ENCODE peak calls at places on chromosomes 4 and X, in six cellular contexts. H is activated naive CD8-positive, alpha-beta T cell treated with anti-CD3 and anti-CD28 coated beads, Interleukin-2, amount 50 U/mL, for 16 hours; V is stimulated activated naive B cell treated with anti-CD40 and anti-IgM and Interleukin-4, amounts not matched to agents 10 μg/mL and 1 μg/mL and 100 μg/mL, for 72 hours; P is SJSA1; O is ELF-1; E is NK-92 treated with Interleukin-12 subunit alpha and Interleukin-12 subunit beta, amount 100 ng/mL, for 24 hours. Y is an unnamed sample.

GRCh38 chr4:813900-814299 is 12.0 kb downstream of the CPLX1 start:
- DNase-seq in H (no peak), V (no peak), P (no peak), O (no peak), E (no peak), Y (no peak)

GRCh38 chrX:53073115-53073581 is 9.0 kb upstream of the TSPYL2 start:
- DNase-seq in H (no peak), V (no peak), P (no peak), O (peak), E (no peak), Y (no peak)

GRCh38 chr4:128803783-128804182 is 5.7 kb upstream of the JADE1 start:
- DNase-seq in H (no peak), V (no peak), P (no peak), O (no peak), E (no peak), Y (peak)

GRCh38 chr4:99710681-99711345 is 53.2 kb upstream of the C4orf54 start:
- DNase-seq in H (no peak), V (no peak), P (no peak), O (no peak), E (no peak), Y (no peak)

GRCh38 chr4:152996101-152996500 is 60.0 kb downstream of the FHDC1 start:
- DNase-seq in H (no peak), V (no peak), P (no peak), O (peak), E (no peak), Y (no peak)

GRCh38 chrX:8668797-8669196 is 63.1 kb downstream of the ANOS1 start:
- DNase-seq in H (no peak), V (no peak), P (no peak), O (peak), E (no peak), Y (no peak)

GRCh38 chrX:18873189-18873791 is 110.6 kb downstream of the PHKA2 start:
- DNase-seq in H (no peak), V (no peak), P (peak), O (no peak), E (no peak), Y (no peak)

GRCh38 chr4:55030606-55031005 is 94.8 kb downstream of the KDR start:
- DNase-seq in H (no peak), V (no peak), P (no peak), O (no peak), E (no peak), Y (no peak)

GRCh38 chr4:56187601-56188177 is 199.6 kb downstream of the AASDH start:
- DNase-seq in H (no peak), V (no peak), P (no peak), O (no peak), E (no peak), Y (no peak)

GRCh38 chrX:135345328-135345645 is 36.0 kb downstream of the ETDC start:
- DNase-seq in H (no peak), V (no peak), P (peak), O (peak), E (no peak), Y (no peak)

GRCh38 chr4:10743357-10743756 is 58.8 kb upstream of the CLNK start:
- DNase-seq in H (no peak), V (no peak), P (no peak), O (no peak), E (no peak), Y (no peak)

GRCh38 chrX:40055495-40055894 is 42.3 kb downstream of the BCOR start:
- DNase-seq in H (no peak), V (no peak), P (no peak), O (no peak), E (no peak), Y (no peak)

GRCh38 chr4:10205223-10205622 is 88.6 kb upstream of the WDR1 start:
- DNase-seq in H (no peak), V (no peak), P (no peak), O (no peak), E (no peak), Y (no peak)